ENCODE peak calls at places on chromosomes 7 and 10, in nine cellular contexts. L, N, W, E, Q, B, U, R and Y are unnamed samples.

GRCh38 chr7:108124820-108125219 is 5.3 kb downstream of the LAMB4 start:
- DNase-seq in W (no peak), U (no peak), L (no peak), Q (no peak), B (no peak), E (no peak), R (peak), N (no peak), Y (no peak)

GRCh38 chr10:4719671-4720070 is 106.3 kb upstream of the AKR1E2 start:
- DNase-seq in E (no peak), R (no peak), Q (no peak), B (no peak), L (no peak), N (no peak), W (no peak), U (no peak), Y (no peak)

GRCh38 chr7:30150711-30151110 is 15.9 kb downstream of the MTURN start:
- DNase-seq in E (no peak), L (no peak), W (no peak), Q (no peak), N (no peak), R (no peak), B (no peak), U (no peak), Y (no peak)

GRCh38 chr7:87223666-87224065 is 4.1 kb upstream of the TMEM243 start:
- DNase-seq in W (no peak), N (no peak), B (no peak), U (no peak), E (no peak), Q (no peak), L (no peak), R (no peak), Y (no peak)

GRCh38 chr10:108957681-108958080 is 965.6 kb downstream of the XPNPEP1 start:
- DNase-seq in Q (no peak), U (no peak), B (no peak), R (peak), N (peak), L (no peak), W (no peak), E (no peak), Y (no peak)

GRCh38 chr10:129774082-129774735 is 189.9 kb downstream of the EBF3 start:
- DNase-seq in L (no peak), U (no peak), N (no peak), W (no peak), E (no peak), R (no peak), Q (no peak), B (no peak), Y (peak)

GRCh38 chr10:71771821-71772617 is 1.3 kb downstream of the VSIR start:
- DNase-seq in W (no peak), E (no peak), Q (no peak), B (no peak), R (peak), L (peak), N (no peak), U (peak), Y (no peak)

GRCh38 chr10:46523881-46524470 is 32.5 kb downstream of the GPRIN2 start:
- DNase-seq in Q (no peak), L (peak), B (no peak), R (peak), U (no peak), W (no peak), E (no peak), N (no peak), Y (no peak)

GRCh38 chr10:79050896-79051555 is 17.7 kb upstream of the ZMIZ1 start:
- DNase-seq in Q (no peak), U (no peak), E (no peak), L (no peak), B (no peak), N (no peak), R (no peak), W (no peak), Y (no peak)

GRCh38 chr10:98956576-98957260 is 278.9 kb downstream of the HPSE2 start:
- DNase-seq in Q (no peak), R (peak), W (no peak), B (no peak), E (no peak), L (no peak), U (no peak), N (no peak), Y (no peak)

GRCh38 chr7:107856806-107857540 is 34.0 kb upstream of the DLD start:
- DNase-seq in B (peak), N (no peak), R (no peak), L (peak), W (no peak), U (no peak), E (no peak), Q (peak), Y (peak)

GRCh38 chr7:36937754-36938551 is 213.7 kb upstream of the AOAH start:
- DNase-seq in N (no peak), R (no peak), U (no peak), E (no peak), B (peak), Q (no peak), W (no peak), L (no peak), Y (no peak)

GRCh38 chr10:127195041-127195506 is 1.3 kb downstream of the INSYN2A start:
- DNase-seq in L (no peak), R (peak), B (no peak), Q (no peak), E (peak), W (no peak), N (peak), U (no peak), Y (no peak)

GRCh38 chr7:16711730-16712129 is 41.8 kb upstream of the TSPAN13 start:
- DNase-seq in E (no peak), Q (no peak), L (no peak), W (no peak), N (no peak), U (no peak), R (peak), B (no peak), Y (no peak)

GRCh38 chr10:43627942-43628341 is 20.7 kb downstream of the ZNF32 start:
- DNase-seq in N (no peak), L (no peak), Q (no peak), U (no peak), B (no peak), R (no peak), E (no peak), W (no peak), Y (no peak)

GRCh38 chr10:17161788-17162187 is 32.2 kb upstream of the CUBN start:
- DNase-seq in B (no peak), U (no peak), L (no peak), Q (no peak), R (no peak), E (no peak), N (no peak), W (no peak), Y (no peak)

GRCh38 chr10:17166699-17167098 is 34.8 kb downstream of the TRDMT1 start:
- DNase-seq in U (no peak), R (no peak), N (no peak), B (no peak), Q (no peak), W (no peak), E (peak), L (no peak), Y (no peak)

GRCh38 chr10:17157024-17157423 is 27.4 kb upstream of the CUBN start:
- DNase-seq in N (no peak), B (no peak), L (no peak), Q (no peak), U (no peak), R (no peak), W (no peak), E (no peak), Y (no peak)

DNA sequence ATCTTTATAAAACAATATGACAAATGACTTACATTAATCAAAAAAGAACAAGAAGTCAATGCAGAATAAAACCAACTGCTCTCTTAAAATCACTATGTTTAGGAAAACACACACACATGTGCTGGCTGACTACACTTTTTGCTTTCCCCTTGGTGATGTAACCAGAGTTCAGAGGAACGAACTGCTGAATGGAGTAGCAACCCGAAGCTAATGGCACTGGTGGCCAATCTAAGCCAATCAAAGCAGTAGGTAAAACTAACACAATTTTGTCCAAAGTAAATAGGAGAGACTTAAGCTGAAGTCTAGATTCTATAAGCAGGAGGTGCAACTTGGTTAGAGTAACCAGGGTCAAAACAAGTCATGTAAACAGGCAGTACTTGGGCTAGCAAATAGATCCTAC is 33.2 kb upstream of the CUBN start:
- DNase-seq in Q (no peak), L (no peak), W (no peak), B (no peak), E (no peak), R (no peak), U (no peak), N (no peak), Y (no peak)
- H3K27ac ChIP-seq in Q (no peak), L (no peak), W (no peak), B (no peak), E (no peak), R (no peak), U (no peak), N (no peak), Y (no peak)

GRCh38 chr10:24452030-24452429 is 243.1 kb downstream of the KIAA1217 start:
- DNase-seq in Q (no peak), U (no peak), R (no peak), B (no peak), L (no peak), N (no peak), W (no peak), E (no peak), Y (no peak)

GRCh38 chr10:24453404-24453830 is 244.5 kb downstream of the KIAA1217 start:
- DNase-seq in N (no peak), Q (no peak), W (no peak), E (no peak), R (peak), U (no peak), L (no peak), B (no peak), Y (no peak)

GRCh38 chr10:24449334-24449740 is 240.4 kb downstream of the KIAA1217 start:
- DNase-seq in R (peak), W (no peak), U (no peak), E (no peak), L (no peak), B (no peak), N (no peak), Q (no peak), Y (no peak)

GRCh38 chr10:24449769-24450310 is 240.9 kb downstream of the KIAA1217 start:
- DNase-seq in W (no peak), E (no peak), N (no peak), U (no peak), Q (no peak), L (no peak), B (no peak), R (no peak), Y (no peak)

DNA sequence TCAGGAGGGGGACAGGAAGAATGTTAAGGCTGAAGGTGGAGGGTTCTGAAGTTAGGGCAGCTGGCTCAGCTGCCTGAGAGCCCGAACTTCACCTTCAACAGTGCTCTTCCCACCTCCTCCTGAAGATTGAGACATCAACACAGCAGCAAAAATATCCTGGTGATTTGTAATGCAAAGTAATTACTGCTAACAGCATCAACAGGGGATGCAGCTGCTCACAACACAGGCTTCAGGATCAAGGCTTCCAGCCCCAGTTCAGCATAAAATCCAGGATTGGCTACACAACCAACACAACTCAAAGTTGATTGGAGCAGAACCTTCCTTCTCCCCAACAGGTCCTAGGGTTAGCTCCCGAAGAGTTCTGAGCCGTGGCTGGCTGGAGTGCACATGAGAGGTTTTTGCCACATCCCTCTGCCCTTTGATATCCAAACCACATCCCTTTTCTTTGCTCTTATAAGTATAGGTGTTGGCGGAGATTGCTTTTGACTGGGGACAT is 242.4 kb downstream of the KIAA1217 start:
- DNase-seq in Q (no peak), E (no peak), U (no peak), R (no peak), W (no peak), L (no peak), B (peak), N (no peak), Y (no peak)
- H3K27ac ChIP-seq in Q (no peak), E (peak), U (peak), R (no peak), W (no peak), L (no peak), B (no peak), N (no peak), Y (no peak)

GRCh38 chr7:44637788-44638594 is 31.6 kb downstream of the OGDH start:
- DNase-seq in W (no peak), B (peak), Q (peak), E (no peak), L (peak), N (no peak), R (peak), U (no peak), Y (peak)
- H3K27ac ChIP-seq in W (no peak), B (peak), Q (peak), E (peak), L (peak), N (no peak), R (peak), U (peak), Y (peak)

GRCh38 chr10:124093076-124093773 is at the start of gene CHST15:
- DNase-seq in U (peak), N (peak), B (no peak), W (peak), Q (peak), R (peak), E (peak), L (peak), Y (no peak)
- H3K27ac ChIP-seq in U (peak), N (no peak), B (no peak), W (no peak), Q (peak), R (peak), E (no peak), L (peak), Y (no peak)